ENCODE peak calls at places on chromosomes 1 and 21, in six cellular contexts. O is H9, B is mesendoderm, A is mesenchymal stem cell, H is neuronal stem cell, R is H1. W is an unnamed sample.

GRCh38 chr1:28259935-28260802 is 851 bp downstream of the SESN2 start:
- DNase-seq in O (peak; percentile 92), B (peak; percentile 93), A (peak; percentile 92), H (peak; percentile 93), R (peak; percentile 86), W (peak; percentile 88)

GRCh38 chr21:27571706-27572105 is 604.8 kb upstream of the ADAMTS5 start:
- DNase-seq in O (no peak), B (no peak), A (peak; percentile 64), H (no peak), R (no peak), W (peak; percentile 81)

GRCh38 chr1:7366286-7366954 is 404.7 kb upstream of the VAMP3 start:
- DNase-seq in O (no peak), B (no peak), A (no peak), H (no peak), R (no peak), W (no peak)

GRCh38 chr1:102219463-102219862 is 222.7 kb upstream of the OLFM3 start:
- DNase-seq in O (no peak), B (no peak), A (no peak), H (no peak), R (no peak), W (no peak)

GRCh38 chr1:63010898-63011660 is 227.1 kb downstream of the ATG4C start:
- DNase-seq in O (no peak), B (no peak), A (no peak), H (peak; percentile 48), R (no peak), W (no peak)

GRCh38 chr1:212743901-212744475 is 44.3 kb upstream of the BATF3 start:
- DNase-seq in O (no peak), B (no peak), A (peak; percentile 4), H (no peak), R (no peak), W (no peak)

GRCh38 chr1:234256359-234256758 is 116.9 kb upstream of the COA6 start:
- DNase-seq in O (peak; percentile 17), B (no peak), A (no peak), H (no peak), R (no peak), W (peak; percentile 12)

GRCh38 chr1:185062710-185063370 is 17.5 kb downstream of the RNF2 start:
- DNase-seq in O (no peak), B (no peak), A (no peak), H (no peak), R (no peak), W (peak; percentile 68)

GRCh38 chr1:60949154-60949825 is 133.1 kb upstream of the NFIA start:
- DNase-seq in O (no peak), B (no peak), A (no peak), H (no peak), R (no peak), W (no peak)

GRCh38 chr1:226632169-226632884 is 83.8 kb downstream of the STUM start:
- DNase-seq in O (no peak), B (no peak), A (no peak), H (no peak), R (no peak), W (no peak)

GRCh38 chr1:247387096-247387495 is 28.9 kb upstream of the NLRP3 start:
- DNase-seq in O (no peak), B (no peak), A (no peak), H (no peak), R (no peak), W (no peak)

GRCh38 chr1:106620521-106620954 is 435.9 kb upstream of the PRMT6 start:
- DNase-seq in O (no peak), B (no peak), A (no peak), H (no peak), R (no peak), W (no peak)

GRCh38 chr1:155198547-155198906 is 9.2 kb downstream of the THBS3 start:
- DNase-seq in O (no peak), B (no peak), A (no peak), H (no peak), R (no peak), W (no peak)

GRCh38 chr21:24375201-24375600 is 1232.1 kb downstream of the MRPL39 start:
- DNase-seq in O (peak; percentile 32), B (peak; percentile 65), A (no peak), H (no peak), R (peak; percentile 56), W (no peak)

GRCh38 chr1:12185556-12186276 is 18.9 kb downstream of the TNFRSF1B start:
- DNase-seq in O (no peak), B (no peak), A (peak; percentile 51), H (no peak), R (no peak), W (no peak)
- H3K4ac ChIP-seq in O (no peak overlapping the region), B (no peak overlapping the region), A (peak overlapping the region; percentile 100), H (peak overlapping the region; percentile 60), R (peak overlapping the region; percentile 5), W (peak overlapping the region; percentile 88)

GRCh38 chr1:23120383-23120782 is 48.3 kb downstream of the LUZP1 start:
- DNase-seq in O (no peak), B (no peak), A (no peak), H (no peak), R (no peak), W (no peak)
- H3K4ac ChIP-seq in O (no peak overlapping the region), B (no peak overlapping the region), A (no peak overlapping the region), H (no peak overlapping the region), R (no peak overlapping the region), W (no peak overlapping the region)

GRCh38 chr1:200896571-200897187 is 2.0 kb downstream of the INAVA start:
- DNase-seq in O (no peak), B (peak; percentile 55), A (no peak), H (no peak), R (no peak), W (no peak)
- H3K4ac ChIP-seq in O (no peak overlapping the region), B (no peak overlapping the region), A (no peak overlapping the region), H (no peak overlapping the region), R (no peak overlapping the region), W (no peak overlapping the region)

GRCh38 chr1:35079003-35079930 is at the start of gene ZMYM1:
- DNase-seq in O (peak; percentile 95), B (peak; percentile 97), A (peak; percentile 92), H (peak; percentile 86), R (peak; percentile 93), W (peak; percentile 83)
- H3K4ac ChIP-seq in O (no peak within 1 kb of the TSS), B (peak within 1 kb of the TSS; percentile 41), A (peak within 1 kb of the TSS; percentile 64), H (no peak within 1 kb of the TSS), R (no peak within 1 kb of the TSS), W (peak within 1 kb of the TSS; percentile 94)